ENCODE peak calls at places on chromosomes 1 and 21, in eight cellular contexts. U, T, I, G, V, R, C and K are unnamed samples.

GRCh38 chr1:20552728-20553571 is 577 bp downstream of the FAM43B start:
- DNase-seq in U (peak; percentile 21), T (no peak), I (peak; percentile 52), G (peak; percentile 38), V (no peak), R (peak; percentile 45), C (peak; percentile 38), K (no peak)

GRCh38 chr1:108829498-108829916 is 27.4 kb downstream of the AKNAD1 start:
- DNase-seq in U (no peak), T (no peak), I (peak; percentile 46), G (no peak), V (no peak), R (peak; percentile 81), C (no peak), K (no peak)

GRCh38 chr1:27356628-27357280 is 10.0 kb downstream of the MAP3K6 start:
- DNase-seq in U (no peak), T (no peak), I (no peak), G (no peak), V (peak; percentile 87), R (no peak), C (no peak), K (no peak)

GRCh38 chr1:3625151-3625907 is 514 bp downstream of the TPRG1L start:
- DNase-seq in U (peak; percentile 52), T (no peak), I (peak; percentile 46), G (no peak), V (peak; percentile 72), R (peak; percentile 62), C (no peak), K (no peak)

GRCh38 chr1:59232209-59232608 is 64.7 kb upstream of the FGGY start:
- DNase-seq in U (no peak), T (no peak), I (no peak), G (no peak), V (peak; percentile 31), R (peak; percentile 34), C (no peak), K (no peak)

GRCh38 chr1:25922633-25923567 is 16.7 kb upstream of the STMN1 start:
- DNase-seq in U (no peak), T (no peak), I (no peak), G (no peak), V (peak; percentile 36), R (peak; percentile 62), C (peak; percentile 52), K (no peak)

GRCh38 chr1:224898937-224899336 is 30.5 kb upstream of the DNAH14 start:
- DNase-seq in U (no peak), T (no peak), I (no peak), G (no peak), V (no peak), R (no peak), C (no peak), K (no peak)

GRCh38 chr1:47434051-47434842 is 3.6 kb upstream of the FOXD2 start:
- DNase-seq in U (no peak), T (no peak), I (no peak), G (no peak), V (peak; percentile 56), R (peak; percentile 86), C (peak; percentile 47), K (peak; percentile 73)

GRCh38 chr1:30908446-30908885 is at the start of gene SDC3:
- DNase-seq in U (peak; percentile 35), T (no peak), I (no peak), G (no peak), V (peak; percentile 27), R (peak; percentile 72), C (peak; percentile 64), K (no peak)

GRCh38 chr1:156480411-156481192 is 20.0 kb downstream of the MEF2D start:
- DNase-seq in U (no peak), T (no peak), I (no peak), G (no peak), V (peak; percentile 75), R (peak; percentile 75), C (peak; percentile 78), K (no peak)

GRCh38 chr1:59055908-59056719 is 240.8 kb upstream of the FGGY start:
- DNase-seq in U (no peak), T (no peak), I (no peak), G (no peak), V (no peak), R (peak; percentile 58), C (no peak), K (peak; percentile 14)

GRCh38 chr1:26317612-26318337 is at the start of gene CD52:
- DNase-seq in U (no peak), T (no peak), I (no peak), G (no peak), V (peak; percentile 63), R (no peak), C (no peak), K (no peak)

GRCh38 chr1:115218034-115218405 is 120.0 kb downstream of the NGF start:
- DNase-seq in U (no peak), T (no peak), I (no peak), G (no peak), V (no peak), R (no peak), C (no peak), K (no peak)

GRCh38 chr1:167533851-167534300 is 15.5 kb upstream of the CD247 start:
- DNase-seq in U (peak; percentile 87), T (no peak), I (peak; percentile 68), G (peak; percentile 70), V (peak; percentile 74), R (peak; percentile 76), C (peak; percentile 82), K (peak; percentile 8)

GRCh38 chr1:201468501-201468843 is 516 bp downstream of the PHLDA3 start:
- DNase-seq in U (no peak), T (no peak), I (no peak), G (peak; percentile 3), V (no peak), R (peak; percentile 65), C (peak; percentile 60), K (peak; percentile 37)

GRCh38 chr21:28944296-28944695 is 48.4 kb downstream of the LTN1 start:
- DNase-seq in U (no peak), T (no peak), I (no peak), G (no peak), V (no peak), R (peak; percentile 61), C (no peak), K (peak; percentile 48)

GRCh38 chr1:29426701-29427279 is 190.5 kb downstream of the PTPRU start:
- DNase-seq in U (no peak), T (no peak), I (peak; percentile 13), G (peak; percentile 93), V (no peak), R (no peak), C (no peak), K (no peak)

GRCh38 chr1:162902372-162902771 is 41.4 kb upstream of the CCDC190 start:
- DNase-seq in U (no peak), T (peak; percentile 46), I (peak; percentile 52), G (no peak), V (no peak), R (peak; percentile 79), C (no peak), K (peak; percentile 11)

GRCh38 chr1:78237364-78237916 is 191.7 kb downstream of the GIPC2 start:
- DNase-seq in U (peak; percentile 87), T (no peak), I (peak; percentile 88), G (no peak), V (peak; percentile 71), R (no peak), C (no peak), K (no peak)

GRCh38 chr1:55612988-55613387 is 397.8 kb upstream of the USP24 start:
- DNase-seq in U (no peak), T (no peak), I (no peak), G (no peak), V (no peak), R (peak; percentile 31), C (no peak), K (peak; percentile 78)

GRCh38 chr1:226677121-226678020 is 61.7 kb downstream of the ITPKB start:
- DNase-seq in U (peak; percentile 83), T (no peak), I (peak; percentile 93), G (no peak), V (peak; percentile 79), R (peak; percentile 90), C (no peak), K (peak; percentile 95)

GRCh38 chr1:118143136-118143535 is 41.9 kb downstream of the SPAG17 start:
- DNase-seq in U (no peak), T (no peak), I (peak; percentile 45), G (no peak), V (no peak), R (no peak), C (no peak), K (no peak)

GRCh38 chr1:154567386-154568164 is at the start of gene CHRNB2:
- DNase-seq in U (peak; percentile 83), T (no peak), I (peak; percentile 56), G (peak; percentile 70), V (peak; percentile 72), R (peak; percentile 68), C (peak; percentile 95), K (no peak)

GRCh38 chr1:168714012-168714411 is 15.0 kb downstream of the DPT start:
- DNase-seq in U (no peak), T (no peak), I (no peak), G (no peak), V (peak; percentile 86), R (no peak), C (no peak), K (no peak)

GRCh38 chr1:150477320-150477719 is 9.9 kb upstream of the TARS2 start:
- DNase-seq in U (peak; percentile 55), T (no peak), I (no peak), G (no peak), V (no peak), R (peak; percentile 30), C (no peak), K (no peak)

GRCh38 chr1:2127181-2128145 is 67.1 kb downstream of the FAAP20 start:
- DNase-seq in U (no peak), T (no peak), I (no peak), G (no peak), V (no peak), R (no peak), C (no peak), K (no peak)

GRCh38 chr21:44458971-44459711 is 3.8 kb downstream of the LRRC3 start:
- DNase-seq in U (no peak), T (no peak), I (no peak), G (no peak), V (no peak), R (no peak), C (no peak), K (no peak)

GRCh38 chr1:228095938-228096337 is 7.2 kb downstream of the C1orf35 start:
- DNase-seq in U (no peak), T (no peak), I (no peak), G (no peak), V (no peak), R (no peak), C (no peak), K (no peak)

GRCh38 chr1:1207254-1207902 is 986 bp upstream of the TNFRSF18 start:
- DNase-seq in U (no peak), T (no peak), I (no peak), G (no peak), V (peak; percentile 5), R (no peak), C (peak; percentile 6), K (no peak)

GRCh38 chr1:9004731-9005708 is 21.2 kb downstream of the SLC2A7 start:
- DNase-seq in U (peak; percentile 64), T (peak; percentile 60), I (peak; percentile 49), G (peak; percentile 10), V (peak; percentile 87), R (peak; percentile 88), C (peak; percentile 89), K (peak; percentile 83)

GRCh38 chr21:41953831-41954653 is at the start of gene C2CD2:
- DNase-seq in U (peak; percentile 68), T (no peak), I (peak; percentile 50), G (no peak), V (peak; percentile 65), R (peak; percentile 91), C (peak; percentile 71), K (peak; percentile 77)

GRCh38 chr1:7930547-7931445 is 9.8 kb downstream of the TNFRSF9 start:
- DNase-seq in U (no peak), T (no peak), I (no peak), G (no peak), V (no peak), R (no peak), C (no peak), K (no peak)

GRCh38 chr1:175313672-175314225 is 121.2 kb upstream of the KIAA0040 start:
- DNase-seq in U (no peak), T (no peak), I (no peak), G (no peak), V (no peak), R (no peak), C (no peak), K (no peak)

GRCh38 chr1:167899253-167899681 is 14.7 kb downstream of the ADCY10 start:
- DNase-seq in U (no peak), T (no peak), I (no peak), G (no peak), V (no peak), R (peak; percentile 69), C (no peak), K (peak; percentile 69)